ENCODE peak calls at places on chromosomes 7 and 10, in six cellular contexts. One of them, this sample, is unnamed.

GRCh38 chr10:49667991-49668390 is 11.5 kb upstream of the C10orf53 start:
- DNase-seq in GM12891: no peak
- DNase-seq in prostate gland: no peak
- DNase-seq in lower leg skin: no peak
- DNase-seq in tibial nerve: no peak
- DNase-seq in H54: no peak
- DNase-seq in this sample: no peak

GRCh38 chr7:98795741-98796493 is 73.9 kb downstream of the TMEM130 start:
- DNase-seq in GM12891: no peak
- DNase-seq in prostate gland: no peak
- DNase-seq in lower leg skin: no peak
- DNase-seq in tibial nerve: no peak
- DNase-seq in H54: no peak
- DNase-seq in this sample: no peak

GRCh38 chr10:124001391-124002260 is 91.8 kb downstream of the CHST15 start:
- DNase-seq in GM12891: peak; percentile 2
- DNase-seq in prostate gland: no peak
- DNase-seq in lower leg skin: peak; percentile 82
- DNase-seq in tibial nerve: no peak
- DNase-seq in H54: no peak
- DNase-seq in this sample: no peak

GRCh38 chr7:69599211-69599878 is 1.1 kb downstream of the AUTS2 start:
- DNase-seq in GM12891: no peak
- DNase-seq in prostate gland: no peak
- DNase-seq in lower leg skin: no peak
- DNase-seq in tibial nerve: no peak
- DNase-seq in H54: peak; percentile 50
- DNase-seq in this sample: no peak

GRCh38 chr7:80630611-80631010 is 7.8 kb upstream of the CD36 start:
- DNase-seq in GM12891: no peak
- DNase-seq in prostate gland: no peak
- DNase-seq in lower leg skin: no peak
- DNase-seq in tibial nerve: no peak
- DNase-seq in H54: no peak
- DNase-seq in this sample: no peak

GRCh38 chr10:128047337-128047736 is 78.9 kb downstream of the MKI67 start:
- DNase-seq in GM12891: peak; percentile 84
- DNase-seq in prostate gland: peak; percentile 90
- DNase-seq in lower leg skin: peak; percentile 94
- DNase-seq in tibial nerve: peak; percentile 43
- DNase-seq in H54: no peak
- DNase-seq in this sample: peak; percentile 88

GRCh38 chr7:7157887-7158271 is 24.5 kb upstream of the C1GALT1 start:
- DNase-seq in GM12891: no peak
- DNase-seq in prostate gland: no peak
- DNase-seq in lower leg skin: no peak
- DNase-seq in tibial nerve: no peak
- DNase-seq in H54: no peak
- DNase-seq in this sample: no peak

GRCh38 chr7:105279688-105280007 is 109.1 kb downstream of the SRPK2 start:
- DNase-seq in GM12891: no peak
- DNase-seq in prostate gland: no peak
- DNase-seq in lower leg skin: no peak
- DNase-seq in tibial nerve: no peak
- DNase-seq in H54: no peak
- DNase-seq in this sample: no peak

GRCh38 chr7:84701524-84702306 is 485.1 kb downstream of the SEMA3D start:
- DNase-seq in GM12891: no peak
- DNase-seq in prostate gland: no peak
- DNase-seq in lower leg skin: no peak
- DNase-seq in tibial nerve: no peak
- DNase-seq in H54: peak; percentile 26
- DNase-seq in this sample: peak; percentile 94

GRCh38 chr10:4770766-4771553 is 55.0 kb upstream of the AKR1E2 start:
- DNase-seq in GM12891: no peak
- DNase-seq in prostate gland: no peak
- DNase-seq in lower leg skin: no peak
- DNase-seq in tibial nerve: no peak
- DNase-seq in H54: no peak
- DNase-seq in this sample: peak; percentile 81

GRCh38 chr10:79629955-79630327 is 19.2 kb downstream of the SFTPA1 start:
- DNase-seq in GM12891: no peak
- DNase-seq in prostate gland: no peak
- DNase-seq in lower leg skin: no peak
- DNase-seq in tibial nerve: no peak
- DNase-seq in H54: no peak
- DNase-seq in this sample: no peak

GRCh38 chr10:123140164-123140982 is 4.6 kb downstream of the HMX3 start:
- DNase-seq in GM12891: no peak
- DNase-seq in prostate gland: no peak
- DNase-seq in lower leg skin: no peak
- DNase-seq in tibial nerve: no peak
- DNase-seq in H54: no peak
- DNase-seq in this sample: no peak

GRCh38 chr10:12470719-12471118 is 121.4 kb downstream of the CAMK1D start:
- DNase-seq in GM12891: no peak
- DNase-seq in prostate gland: no peak
- DNase-seq in lower leg skin: no peak
- DNase-seq in tibial nerve: no peak
- DNase-seq in H54: no peak
- DNase-seq in this sample: no peak

GRCh38 chr10:92822964-92823363 is 25.4 kb upstream of the EXOC6 start:
- DNase-seq in GM12891: no peak
- DNase-seq in prostate gland: no peak
- DNase-seq in lower leg skin: no peak
- DNase-seq in tibial nerve: no peak
- DNase-seq in H54: no peak
- DNase-seq in this sample: peak; percentile 41

GRCh38 chr7:135213831-135214230 is 2.5 kb upstream of the WDR91 start:
- DNase-seq in GM12891: no peak
- DNase-seq in prostate gland: no peak
- DNase-seq in lower leg skin: no peak
- DNase-seq in tibial nerve: no peak
- DNase-seq in H54: no peak
- DNase-seq in this sample: no peak
- TF ChIP-seq POLR2A in GM12891: no peak
- TF ChIP-seq POLR2A in prostate gland: no peak
- TF ChIP-seq POLR2A in lower leg skin: no peak
- TF ChIP-seq POLR2A in tibial nerve: no peak
- TF ChIP-seq POLR2A in H54: no peak
- TF ChIP-seq POLR2A in this sample: no peak

DNA sequence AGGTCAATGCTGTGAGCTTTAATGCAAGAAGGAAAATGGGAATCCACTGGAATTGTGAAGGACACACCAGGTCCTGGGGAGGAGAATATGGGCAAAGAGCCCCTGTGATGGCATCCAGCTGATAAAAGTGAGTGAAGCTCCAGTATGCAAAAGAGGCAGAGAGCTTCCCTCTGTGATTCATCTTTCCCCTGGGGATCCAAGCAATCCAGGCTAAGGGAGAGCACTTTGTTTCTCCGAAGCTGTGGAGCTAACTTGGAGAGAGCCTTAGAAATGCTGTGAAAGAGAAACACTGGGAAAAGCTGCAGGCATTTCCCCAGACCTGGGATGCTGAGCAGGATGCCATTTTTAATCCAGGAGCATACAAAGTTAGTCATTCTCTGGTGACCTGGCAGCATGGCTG is 489.5 kb downstream of the SH2D4B start:
- DNase-seq in GM12891: no peak
- DNase-seq in prostate gland: no peak
- DNase-seq in lower leg skin: no peak
- DNase-seq in tibial nerve: no peak
- DNase-seq in H54: no peak
- DNase-seq in this sample: no peak
- TF ChIP-seq POLR2A in GM12891: no peak
- TF ChIP-seq POLR2A in prostate gland: no peak
- TF ChIP-seq POLR2A in lower leg skin: no peak
- TF ChIP-seq POLR2A in tibial nerve: no peak
- TF ChIP-seq POLR2A in H54: no peak
- TF ChIP-seq POLR2A in this sample: no peak

GRCh38 chr10:35661236-35661635 is 19.1 kb upstream of the FZD8 start:
- DNase-seq in GM12891: no peak
- DNase-seq in prostate gland: no peak
- DNase-seq in lower leg skin: no peak
- DNase-seq in tibial nerve: no peak
- DNase-seq in H54: no peak
- DNase-seq in this sample: no peak
- TF ChIP-seq POLR2A in GM12891: no peak
- TF ChIP-seq POLR2A in prostate gland: no peak
- TF ChIP-seq POLR2A in lower leg skin: no peak
- TF ChIP-seq POLR2A in tibial nerve: no peak
- TF ChIP-seq POLR2A in H54: no peak
- TF ChIP-seq POLR2A in this sample: no peak

DNA sequence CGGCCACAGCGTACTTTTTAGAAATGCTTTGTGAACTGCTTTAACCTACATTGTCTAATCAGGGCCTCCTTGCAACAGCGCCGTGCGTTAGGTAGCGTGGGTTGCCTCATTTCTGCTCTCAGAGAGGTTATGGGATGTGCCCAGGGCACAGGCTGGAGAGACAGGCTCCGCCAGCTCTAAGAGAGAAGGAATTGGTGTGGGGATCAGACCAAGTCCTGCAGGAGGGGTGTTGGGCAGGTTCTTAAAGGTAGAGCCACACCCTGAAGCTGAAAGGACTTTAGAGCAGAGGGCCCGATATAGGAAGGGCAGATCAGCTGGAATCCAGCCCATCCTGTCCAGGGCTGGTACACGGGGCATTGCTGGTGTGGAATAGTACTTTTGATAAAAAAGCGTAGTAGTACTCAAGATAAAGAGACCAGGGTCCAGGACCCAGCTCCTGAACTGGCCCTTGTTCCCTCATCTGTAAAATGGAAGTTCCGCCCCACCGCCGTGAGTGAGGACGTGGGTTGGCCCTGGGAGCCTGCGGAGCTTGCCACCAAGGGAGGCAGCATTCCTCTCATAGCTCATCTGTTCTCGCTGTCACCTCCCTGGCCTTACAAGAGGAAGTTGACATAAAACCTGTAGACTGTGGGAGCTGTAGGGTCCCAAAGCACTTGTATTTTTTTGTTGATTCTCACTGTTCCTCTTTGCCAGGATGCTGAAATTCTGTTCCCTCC is 37.2 kb downstream of the TMEM120A start:
- DNase-seq in GM12891: no peak
- DNase-seq in prostate gland: no peak
- DNase-seq in lower leg skin: no peak
- DNase-seq in tibial nerve: no peak
- DNase-seq in H54: no peak
- DNase-seq in this sample: no peak
- TF ChIP-seq POLR2A in GM12891: no peak
- TF ChIP-seq POLR2A in prostate gland: no peak
- TF ChIP-seq POLR2A in lower leg skin: no peak
- TF ChIP-seq POLR2A in tibial nerve: no peak
- TF ChIP-seq POLR2A in H54: no peak
- TF ChIP-seq POLR2A in this sample: no peak

DNA sequence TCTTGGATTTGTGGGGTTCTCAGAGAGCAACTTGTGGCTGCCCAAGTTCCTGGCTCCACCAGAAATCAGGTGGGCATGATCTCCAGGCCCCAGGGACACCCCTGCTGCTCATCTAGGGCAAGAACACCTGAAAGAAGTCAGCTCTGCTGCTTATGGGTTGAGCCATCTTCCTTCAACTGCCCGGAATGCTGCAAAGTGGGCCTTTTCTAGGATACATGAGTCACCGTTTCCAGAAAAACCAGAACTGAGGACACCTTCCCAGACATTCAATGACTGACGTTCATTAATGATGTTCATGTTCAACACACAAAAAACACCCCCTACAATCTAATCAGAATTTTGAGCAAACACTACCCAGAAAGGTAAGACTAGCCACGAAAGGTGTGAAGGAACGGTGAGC is 98.0 kb downstream of the MAD1L1 start:
- DNase-seq in GM12891: no peak
- DNase-seq in prostate gland: no peak
- DNase-seq in lower leg skin: no peak
- DNase-seq in tibial nerve: no peak
- DNase-seq in H54: no peak
- DNase-seq in this sample: no peak
- TF ChIP-seq POLR2A in GM12891: no peak
- TF ChIP-seq POLR2A in prostate gland: no peak
- TF ChIP-seq POLR2A in lower leg skin: no peak
- TF ChIP-seq POLR2A in tibial nerve: no peak
- TF ChIP-seq POLR2A in H54: no peak
- TF ChIP-seq POLR2A in this sample: no peak

GRCh38 chr7:151871189-151871735 is 5.7 kb downstream of the PRKAG2 start:
- DNase-seq in GM12891: no peak
- DNase-seq in prostate gland: no peak
- DNase-seq in lower leg skin: no peak
- DNase-seq in tibial nerve: no peak
- DNase-seq in H54: no peak
- DNase-seq in this sample: no peak
- TF ChIP-seq POLR2A in GM12891: no peak
- TF ChIP-seq POLR2A in prostate gland: no peak
- TF ChIP-seq POLR2A in lower leg skin: no peak
- TF ChIP-seq POLR2A in tibial nerve: no peak
- TF ChIP-seq POLR2A in H54: no peak
- TF ChIP-seq POLR2A in this sample: no peak

GRCh38 chr10:102450124-102450373 is 1.3 kb downstream of the C10orf95 start:
- DNase-seq in GM12891: no peak
- DNase-seq in prostate gland: no peak
- DNase-seq in lower leg skin: no peak
- DNase-seq in tibial nerve: no peak
- DNase-seq in H54: no peak
- DNase-seq in this sample: no peak
- TF ChIP-seq POLR2A in GM12891: no peak
- TF ChIP-seq POLR2A in prostate gland: no peak
- TF ChIP-seq POLR2A in lower leg skin: no peak
- TF ChIP-seq POLR2A in tibial nerve: no peak
- TF ChIP-seq POLR2A in H54: no peak
- TF ChIP-seq POLR2A in this sample: no peak

GRCh38 chr7:100366411-100367250 is 6.7 kb upstream of the PILRA start:
- DNase-seq in GM12891: no peak
- DNase-seq in prostate gland: no peak
- DNase-seq in lower leg skin: no peak
- DNase-seq in tibial nerve: no peak
- DNase-seq in H54: no peak
- DNase-seq in this sample: no peak
- TF ChIP-seq POLR2A in GM12891: peak; percentile 52
- TF ChIP-seq POLR2A in prostate gland: no peak
- TF ChIP-seq POLR2A in lower leg skin: no peak
- TF ChIP-seq POLR2A in tibial nerve: no peak
- TF ChIP-seq POLR2A in H54: no peak
- TF ChIP-seq POLR2A in this sample: no peak